ENCODE peak calls at places on chromosomes 2 and 18, in five cellular contexts. C is stimulated activated CD8-positive, alpha-beta memory T cell treated with anti-CD3 and anti-CD28 coated beads, Interleukin-4, amount 100 ng/mL, for 4 hours; X is PC-9; S is HTR-8/SVneo; Q is naive thymus-derived CD8-positive, alpha-beta T cell. G is an unnamed sample.

GRCh38 chr18:8562914-8563313 is 46.3 kb upstream of the RAB12 start:
- DNase-seq in Q (no peak), C (no peak), X (no peak), S (no peak), G (no peak)

GRCh38 chr18:79789091-79789891 is 8.4 kb upstream of the KCNG2 start:
- DNase-seq in Q (no peak), C (no peak), X (no peak), S (no peak), G (no peak)

GRCh38 chr2:71672011-71672639 is 218.8 kb downstream of the DYSF start:
- DNase-seq in Q (no peak), C (no peak), S (no peak), X (no peak), G (no peak)

GRCh38 chr2:36059684-36060083 is 295.9 kb upstream of the CRIM1 start:
- DNase-seq in C (no peak), S (no peak), X (no peak), Q (no peak), G (peak)

GRCh38 chr2:223815884-223816570 is 21.4 kb downstream of the AP1S3 start:
- DNase-seq in C (no peak), Q (no peak), X (no peak), S (no peak), G (no peak)

GRCh38 chr2:34578641-34579040 is 979.5 kb upstream of the FAM98A start:
- DNase-seq in X (no peak), C (no peak), Q (no peak), S (no peak), G (no peak)

GRCh38 chr2:25954199-25954752 is 28.0 kb downstream of the KIF3C start:
- DNase-seq in Q (no peak), S (no peak), X (no peak), C (no peak), G (no peak)

GRCh38 chr18:62578980-62579511 is 56.2 kb downstream of the ZCCHC2 start:
- DNase-seq in X (no peak), S (no peak), Q (no peak), C (no peak), G (no peak)

GRCh38 chr2:85272357-85272756 is 55.4 kb downstream of the TGOLN2 start:
- DNase-seq in X (no peak), S (no peak), C (no peak), Q (no peak), G (no peak)

GRCh38 chr2:142038826-142039225 is 92.0 kb downstream of the LRP1B start:
- DNase-seq in S (no peak), X (no peak), Q (no peak), C (no peak), G (no peak)

GRCh38 chr2:159797468-159798375 is at the start of gene CD302:
- DNase-seq in C (peak), S (peak), Q (peak), X (no peak), G (no peak)

GRCh38 chr2:43136862-43137261 is 89.5 kb downstream of the ZFP36L2 start:
- DNase-seq in X (no peak), C (peak), Q (peak), S (no peak), G (no peak)

GRCh38 chr2:172613610-172614231 is 57.8 kb downstream of the PDK1 start:
- DNase-seq in X (no peak), Q (no peak), S (no peak), C (no peak), G (no peak)

GRCh38 chr2:23381084-23381483 is 3.9 kb upstream of the KLHL29 start:
- DNase-seq in C (no peak), X (peak), Q (no peak), S (peak), G (no peak)

GRCh38 chr18:1680108-1680507 is 775.4 kb downstream of the ADCYAP1 start:
- DNase-seq in X (no peak), Q (no peak), C (no peak), S (no peak), G (no peak)

GRCh38 chr2:122340246-122340645 is 584.8 kb downstream of the TSN start:
- DNase-seq in S (no peak), X (no peak), C (no peak), Q (no peak), G (no peak)

GRCh38 chr2:238900511-238900910 is 52.6 kb downstream of the TWIST2 start:
- DNase-seq in C (no peak), X (no peak), S (no peak), Q (no peak), G (no peak)

GRCh38 chr2:233466991-233467603 is 99.5 kb downstream of the USP40 start:
- DNase-seq in X (no peak), Q (no peak), S (no peak), C (no peak), G (no peak)

GRCh38 chr2:118834901-118835738 is 12.3 kb downstream of the EN1 start:
- DNase-seq in S (no peak), Q (no peak), X (no peak), C (no peak), G (no peak)

GRCh38 chr2:154097823-154098398 is 226.2 kb downstream of the GALNT13 start:
- DNase-seq in X (no peak), Q (no peak), C (no peak), S (no peak), G (no peak)

GRCh38 chr2:46299365-46300263 is 2.4 kb downstream of the EPAS1 start:
- DNase-seq in C (no peak), S (no peak), X (peak), Q (no peak), G (no peak)

GRCh38 chr18:3596324-3597158 is 146.6 kb downstream of the TGIF1 start:
- DNase-seq in Q (no peak), S (no peak), C (no peak), X (peak), G (peak)

GRCh38 chr2:109187711-109188484 is 58.9 kb downstream of the SH3RF3 start:
- DNase-seq in X (no peak), Q (no peak), C (no peak), S (no peak), G (no peak)

GRCh38 chr2:79511320-79511951 is 1.4 kb upstream of the CTNNA2 start:
- DNase-seq in S (no peak), C (no peak), Q (no peak), X (no peak), G (no peak)

GRCh38 chr18:47754311-47755101 is 176.0 kb downstream of the SMAD2 start:
- DNase-seq in X (no peak), C (no peak), Q (peak), S (peak), G (no peak)

GRCh38 chr2:96534701-96535181 is 1.8 kb upstream of the ARID5A start:
- DNase-seq in C (no peak), X (peak), S (no peak), Q (no peak), G (peak)

GRCh38 chr18:37553633-37554398 is 11.8 kb downstream of the CELF4 start:
- DNase-seq in X (no peak), C (no peak), S (no peak), Q (no peak), G (no peak)

GRCh38 chr2:42568431-42569115 is at the start of gene MTA3:
- DNase-seq in X (no peak), S (peak), Q (peak), C (peak), G (no peak)

GRCh38 chr2:41741951-41742563 is 305.8 kb upstream of the PKDCC start:
- DNase-seq in X (no peak), Q (no peak), S (no peak), C (no peak), G (no peak)

GRCh38 chr2:121969155-121969554 is 213.7 kb downstream of the TSN start:
- DNase-seq in S (no peak), C (no peak), Q (no peak), X (no peak), G (no peak)